ENCODE peak calls at places on chromosomes 7 and 10, in nine cellular contexts. One of them, this sample, is unnamed.

GRCh38 chr7:1694551-1694950 is 24.5 kb downstream of the ELFN1 start:
- DNase-seq in astrocyte of the spinal cord: no peak
- DNase-seq in stimulated activated CD4-positive, alpha-beta T cell treated with anti-CD3 and anti-CD28 coated beads, Interleukin-12 subunit alpha, Interleukin-12 subunit beta, amount 100 ng/mL, for 4 hours: no peak
- DNase-seq in GM20000: no peak
- DNase-seq in sciatic nerve: no peak
- DNase-seq in epithelial cell of esophagus: no peak
- DNase-seq in cardiac muscle cell: peak
- DNase-seq in NCI-H446: no peak
- DNase-seq in A673: no peak
- DNase-seq in this sample: peak

GRCh38 chr10:65377687-65378086 is 1548.1 kb upstream of the LRRTM3 start:
- DNase-seq in NCI-H446: no peak
- DNase-seq in epithelial cell of esophagus: no peak
- DNase-seq in A673: no peak
- DNase-seq in GM20000: no peak
- DNase-seq in sciatic nerve: no peak
- DNase-seq in cardiac muscle cell: no peak
- DNase-seq in stimulated activated CD4-positive, alpha-beta T cell treated with anti-CD3 and anti-CD28 coated beads, Interleukin-12 subunit alpha, Interleukin-12 subunit beta, amount 100 ng/mL, for 4 hours: no peak
- DNase-seq in astrocyte of the spinal cord: no peak
- DNase-seq in this sample: no peak

GRCh38 chr10:114083040-114083439 is 39.4 kb downstream of the ADRB1 start:
- DNase-seq in GM20000: no peak
- DNase-seq in cardiac muscle cell: no peak
- DNase-seq in astrocyte of the spinal cord: no peak
- DNase-seq in NCI-H446: no peak
- DNase-seq in stimulated activated CD4-positive, alpha-beta T cell treated with anti-CD3 and anti-CD28 coated beads, Interleukin-12 subunit alpha, Interleukin-12 subunit beta, amount 100 ng/mL, for 4 hours: no peak
- DNase-seq in sciatic nerve: no peak
- DNase-seq in epithelial cell of esophagus: no peak
- DNase-seq in A673: no peak
- DNase-seq in this sample: no peak

GRCh38 chr7:144784943-144785342 is 50.9 kb downstream of the TPK1 start:
- DNase-seq in epithelial cell of esophagus: peak
- DNase-seq in A673: peak
- DNase-seq in astrocyte of the spinal cord: no peak
- DNase-seq in stimulated activated CD4-positive, alpha-beta T cell treated with anti-CD3 and anti-CD28 coated beads, Interleukin-12 subunit alpha, Interleukin-12 subunit beta, amount 100 ng/mL, for 4 hours: no peak
- DNase-seq in NCI-H446: no peak
- DNase-seq in GM20000: no peak
- DNase-seq in sciatic nerve: no peak
- DNase-seq in cardiac muscle cell: no peak
- DNase-seq in this sample: peak

GRCh38 chr7:149870701-149871483 is 2.9 kb upstream of the ATP6V0E2 start:
- DNase-seq in stimulated activated CD4-positive, alpha-beta T cell treated with anti-CD3 and anti-CD28 coated beads, Interleukin-12 subunit alpha, Interleukin-12 subunit beta, amount 100 ng/mL, for 4 hours: no peak
- DNase-seq in cardiac muscle cell: no peak
- DNase-seq in GM20000: no peak
- DNase-seq in epithelial cell of esophagus: no peak
- DNase-seq in astrocyte of the spinal cord: no peak
- DNase-seq in sciatic nerve: peak
- DNase-seq in NCI-H446: no peak
- DNase-seq in A673: no peak
- DNase-seq in this sample: no peak

GRCh38 chr10:120732643-120733313 is 118.4 kb upstream of the WDR11 start:
- DNase-seq in GM20000: no peak
- DNase-seq in stimulated activated CD4-positive, alpha-beta T cell treated with anti-CD3 and anti-CD28 coated beads, Interleukin-12 subunit alpha, Interleukin-12 subunit beta, amount 100 ng/mL, for 4 hours: no peak
- DNase-seq in sciatic nerve: no peak
- DNase-seq in NCI-H446: peak
- DNase-seq in A673: peak
- DNase-seq in cardiac muscle cell: peak
- DNase-seq in epithelial cell of esophagus: peak
- DNase-seq in astrocyte of the spinal cord: no peak
- DNase-seq in this sample: no peak

GRCh38 chr7:16652888-16653287 is 6.9 kb downstream of the BZW2 start:
- DNase-seq in A673: no peak
- DNase-seq in epithelial cell of esophagus: peak
- DNase-seq in GM20000: no peak
- DNase-seq in cardiac muscle cell: no peak
- DNase-seq in astrocyte of the spinal cord: no peak
- DNase-seq in sciatic nerve: no peak
- DNase-seq in stimulated activated CD4-positive, alpha-beta T cell treated with anti-CD3 and anti-CD28 coated beads, Interleukin-12 subunit alpha, Interleukin-12 subunit beta, amount 100 ng/mL, for 4 hours: no peak
- DNase-seq in NCI-H446: no peak
- DNase-seq in this sample: no peak

GRCh38 chr7:98287486-98287959 is 6.0 kb downstream of the BRI3 start:
- DNase-seq in A673: no peak
- DNase-seq in GM20000: no peak
- DNase-seq in cardiac muscle cell: no peak
- DNase-seq in sciatic nerve: no peak
- DNase-seq in NCI-H446: no peak
- DNase-seq in astrocyte of the spinal cord: no peak
- DNase-seq in epithelial cell of esophagus: peak
- DNase-seq in stimulated activated CD4-positive, alpha-beta T cell treated with anti-CD3 and anti-CD28 coated beads, Interleukin-12 subunit alpha, Interleukin-12 subunit beta, amount 100 ng/mL, for 4 hours: no peak
- DNase-seq in this sample: no peak

GRCh38 chr10:25502453-25502852 is 327.7 kb downstream of the GPR158 start:
- DNase-seq in A673: no peak
- DNase-seq in cardiac muscle cell: no peak
- DNase-seq in GM20000: no peak
- DNase-seq in sciatic nerve: no peak
- DNase-seq in stimulated activated CD4-positive, alpha-beta T cell treated with anti-CD3 and anti-CD28 coated beads, Interleukin-12 subunit alpha, Interleukin-12 subunit beta, amount 100 ng/mL, for 4 hours: no peak
- DNase-seq in epithelial cell of esophagus: no peak
- DNase-seq in NCI-H446: no peak
- DNase-seq in astrocyte of the spinal cord: no peak
- DNase-seq in this sample: no peak

GRCh38 chr10:79068562-79069324 is at the start of gene ZMIZ1:
- DNase-seq in stimulated activated CD4-positive, alpha-beta T cell treated with anti-CD3 and anti-CD28 coated beads, Interleukin-12 subunit alpha, Interleukin-12 subunit beta, amount 100 ng/mL, for 4 hours: peak
- DNase-seq in A673: peak
- DNase-seq in GM20000: peak
- DNase-seq in sciatic nerve: peak
- DNase-seq in epithelial cell of esophagus: peak
- DNase-seq in cardiac muscle cell: peak
- DNase-seq in NCI-H446: peak
- DNase-seq in astrocyte of the spinal cord: peak
- DNase-seq in this sample: peak

GRCh38 chr10:97049670-97050069 is 136.1 kb downstream of the SLIT1 start:
- DNase-seq in epithelial cell of esophagus: no peak
- DNase-seq in sciatic nerve: no peak
- DNase-seq in stimulated activated CD4-positive, alpha-beta T cell treated with anti-CD3 and anti-CD28 coated beads, Interleukin-12 subunit alpha, Interleukin-12 subunit beta, amount 100 ng/mL, for 4 hours: no peak
- DNase-seq in A673: no peak
- DNase-seq in cardiac muscle cell: no peak
- DNase-seq in astrocyte of the spinal cord: no peak
- DNase-seq in NCI-H446: no peak
- DNase-seq in GM20000: no peak
- DNase-seq in this sample: no peak

GRCh38 chr7:12638851-12639467 is 48.5 kb upstream of the ARL4A start:
- DNase-seq in A673: peak
- DNase-seq in cardiac muscle cell: peak
- DNase-seq in NCI-H446: peak
- DNase-seq in GM20000: peak
- DNase-seq in sciatic nerve: no peak
- DNase-seq in epithelial cell of esophagus: peak
- DNase-seq in stimulated activated CD4-positive, alpha-beta T cell treated with anti-CD3 and anti-CD28 coated beads, Interleukin-12 subunit alpha, Interleukin-12 subunit beta, amount 100 ng/mL, for 4 hours: no peak
- DNase-seq in astrocyte of the spinal cord: peak
- DNase-seq in this sample: no peak

GRCh38 chr10:132381726-132382125 is 15.3 kb upstream of the PWWP2B start:
- DNase-seq in astrocyte of the spinal cord: no peak
- DNase-seq in epithelial cell of esophagus: no peak
- DNase-seq in A673: no peak
- DNase-seq in sciatic nerve: no peak
- DNase-seq in NCI-H446: no peak
- DNase-seq in cardiac muscle cell: no peak
- DNase-seq in stimulated activated CD4-positive, alpha-beta T cell treated with anti-CD3 and anti-CD28 coated beads, Interleukin-12 subunit alpha, Interleukin-12 subunit beta, amount 100 ng/mL, for 4 hours: no peak
- DNase-seq in GM20000: no peak
- DNase-seq in this sample: no peak

GRCh38 chr10:72085166-72085565 is 3.2 kb downstream of the SPOCK2 start:
- DNase-seq in A673: no peak
- DNase-seq in cardiac muscle cell: no peak
- DNase-seq in epithelial cell of esophagus: no peak
- DNase-seq in NCI-H446: no peak
- DNase-seq in astrocyte of the spinal cord: no peak
- DNase-seq in stimulated activated CD4-positive, alpha-beta T cell treated with anti-CD3 and anti-CD28 coated beads, Interleukin-12 subunit alpha, Interleukin-12 subunit beta, amount 100 ng/mL, for 4 hours: no peak
- DNase-seq in sciatic nerve: no peak
- DNase-seq in GM20000: no peak
- DNase-seq in this sample: no peak

GRCh38 chr10:95480901-95481491 is 80.2 kb downstream of the SORBS1 start:
- DNase-seq in stimulated activated CD4-positive, alpha-beta T cell treated with anti-CD3 and anti-CD28 coated beads, Interleukin-12 subunit alpha, Interleukin-12 subunit beta, amount 100 ng/mL, for 4 hours: no peak
- DNase-seq in astrocyte of the spinal cord: peak
- DNase-seq in cardiac muscle cell: peak
- DNase-seq in GM20000: no peak
- DNase-seq in sciatic nerve: no peak
- DNase-seq in NCI-H446: no peak
- DNase-seq in A673: no peak
- DNase-seq in epithelial cell of esophagus: peak
- DNase-seq in this sample: no peak

GRCh38 chr10:71921319-71922027 is 42.7 kb upstream of the CHST3 start:
- DNase-seq in stimulated activated CD4-positive, alpha-beta T cell treated with anti-CD3 and anti-CD28 coated beads, Interleukin-12 subunit alpha, Interleukin-12 subunit beta, amount 100 ng/mL, for 4 hours: no peak
- DNase-seq in NCI-H446: peak
- DNase-seq in sciatic nerve: peak
- DNase-seq in epithelial cell of esophagus: no peak
- DNase-seq in astrocyte of the spinal cord: no peak
- DNase-seq in GM20000: no peak
- DNase-seq in A673: no peak
- DNase-seq in cardiac muscle cell: no peak
- DNase-seq in this sample: peak

GRCh38 chr7:44433255-44434022 is 57.0 kb downstream of the NUDCD3 start:
- DNase-seq in epithelial cell of esophagus: no peak
- DNase-seq in astrocyte of the spinal cord: no peak
- DNase-seq in NCI-H446: no peak
- DNase-seq in sciatic nerve: no peak
- DNase-seq in cardiac muscle cell: no peak
- DNase-seq in GM20000: no peak
- DNase-seq in A673: no peak
- DNase-seq in stimulated activated CD4-positive, alpha-beta T cell treated with anti-CD3 and anti-CD28 coated beads, Interleukin-12 subunit alpha, Interleukin-12 subunit beta, amount 100 ng/mL, for 4 hours: no peak
- DNase-seq in this sample: no peak

GRCh38 chr10:105743343-105744056 is 1102.4 kb downstream of the SORCS3 start:
- DNase-seq in cardiac muscle cell: no peak
- DNase-seq in GM20000: no peak
- DNase-seq in sciatic nerve: no peak
- DNase-seq in epithelial cell of esophagus: peak
- DNase-seq in astrocyte of the spinal cord: no peak
- DNase-seq in NCI-H446: peak
- DNase-seq in stimulated activated CD4-positive, alpha-beta T cell treated with anti-CD3 and anti-CD28 coated beads, Interleukin-12 subunit alpha, Interleukin-12 subunit beta, amount 100 ng/mL, for 4 hours: no peak
- DNase-seq in A673: no peak
- DNase-seq in this sample: no peak

GRCh38 chr10:94006591-94007550 is 13.1 kb downstream of the PLCE1 start:
- DNase-seq in A673: no peak
- DNase-seq in astrocyte of the spinal cord: peak
- DNase-seq in epithelial cell of esophagus: peak
- DNase-seq in stimulated activated CD4-positive, alpha-beta T cell treated with anti-CD3 and anti-CD28 coated beads, Interleukin-12 subunit alpha, Interleukin-12 subunit beta, amount 100 ng/mL, for 4 hours: no peak
- DNase-seq in NCI-H446: no peak
- DNase-seq in cardiac muscle cell: peak
- DNase-seq in GM20000: no peak
- DNase-seq in sciatic nerve: no peak
- DNase-seq in this sample: no peak

GRCh38 chr10:60718891-60719290 is 59.4 kb upstream of the CDK1 start:
- DNase-seq in epithelial cell of esophagus: no peak
- DNase-seq in sciatic nerve: no peak
- DNase-seq in stimulated activated CD4-positive, alpha-beta T cell treated with anti-CD3 and anti-CD28 coated beads, Interleukin-12 subunit alpha, Interleukin-12 subunit beta, amount 100 ng/mL, for 4 hours: no peak
- DNase-seq in A673: no peak
- DNase-seq in cardiac muscle cell: no peak
- DNase-seq in NCI-H446: no peak
- DNase-seq in GM20000: no peak
- DNase-seq in astrocyte of the spinal cord: peak
- DNase-seq in this sample: no peak

GRCh38 chr7:12889391-12889790 is 202.0 kb downstream of the ARL4A start:
- DNase-seq in A673: no peak
- DNase-seq in stimulated activated CD4-positive, alpha-beta T cell treated with anti-CD3 and anti-CD28 coated beads, Interleukin-12 subunit alpha, Interleukin-12 subunit beta, amount 100 ng/mL, for 4 hours: no peak
- DNase-seq in NCI-H446: no peak
- DNase-seq in epithelial cell of esophagus: no peak
- DNase-seq in cardiac muscle cell: no peak
- DNase-seq in GM20000: no peak
- DNase-seq in astrocyte of the spinal cord: peak
- DNase-seq in sciatic nerve: no peak
- DNase-seq in this sample: no peak

GRCh38 chr10:43057231-43057711 is 19.6 kb upstream of the RET start:
- DNase-seq in NCI-H446: no peak
- DNase-seq in epithelial cell of esophagus: no peak
- DNase-seq in stimulated activated CD4-positive, alpha-beta T cell treated with anti-CD3 and anti-CD28 coated beads, Interleukin-12 subunit alpha, Interleukin-12 subunit beta, amount 100 ng/mL, for 4 hours: no peak
- DNase-seq in cardiac muscle cell: no peak
- DNase-seq in A673: no peak
- DNase-seq in sciatic nerve: peak
- DNase-seq in astrocyte of the spinal cord: no peak
- DNase-seq in GM20000: no peak
- DNase-seq in this sample: peak

GRCh38 chr10:43824934-43825333 is 176.3 kb upstream of the ZNF32 start:
- DNase-seq in stimulated activated CD4-positive, alpha-beta T cell treated with anti-CD3 and anti-CD28 coated beads, Interleukin-12 subunit alpha, Interleukin-12 subunit beta, amount 100 ng/mL, for 4 hours: no peak
- DNase-seq in A673: no peak
- DNase-seq in NCI-H446: no peak
- DNase-seq in epithelial cell of esophagus: no peak
- DNase-seq in sciatic nerve: peak
- DNase-seq in astrocyte of the spinal cord: peak
- DNase-seq in cardiac muscle cell: no peak
- DNase-seq in GM20000: no peak
- DNase-seq in this sample: peak

GRCh38 chr7:47600199-47601118 is 18.5 kb upstream of the TNS3 start:
- DNase-seq in epithelial cell of esophagus: peak
- DNase-seq in GM20000: no peak
- DNase-seq in A673: no peak
- DNase-seq in cardiac muscle cell: no peak
- DNase-seq in NCI-H446: no peak
- DNase-seq in stimulated activated CD4-positive, alpha-beta T cell treated with anti-CD3 and anti-CD28 coated beads, Interleukin-12 subunit alpha, Interleukin-12 subunit beta, amount 100 ng/mL, for 4 hours: no peak
- DNase-seq in sciatic nerve: no peak
- DNase-seq in astrocyte of the spinal cord: peak
- DNase-seq in this sample: no peak

This sample was measured in sigmoid colon.